ENCODE peak calls at places on chromosomes 7 and 10, in ten cellular contexts. U is Karpas-422; E is CD8-positive, alpha-beta T cell; T is colonic mucosa; Z is GM12878; V is fibroblast of lung; G is aorta; F is HepG2; I is heart left ventricle; Q is PC-3. R is an unnamed sample.
A peak's percentile ranks its signal among the peaks of the same experiment; 100 is the strongest.

GRCh38 chr7:66679633-66679980 is 50.9 kb downstream of the KCTD7 start:
- DNase-seq in U (no peak), E (no peak), T (no peak), Z (no peak), V (no peak), G (no peak), F (no peak), I (no peak), Q (no peak), R (no peak)

GRCh38 chr10:95208702-95209391 is 14.8 kb downstream of the ACSM6 start:
- DNase-seq in U (no peak), E (no peak), T (no peak), Z (no peak), V (no peak), G (no peak), F (no peak), I (no peak), Q (peak; percentile 33), R (no peak)

GRCh38 chr7:44161371-44161770 is 20.2 kb upstream of the MYL7 start:
- DNase-seq in U (no peak), E (no peak), T (no peak), Z (no peak), V (no peak), G (peak; percentile 10), F (no peak), I (no peak), Q (no peak), R (no peak)

GRCh38 chr10:102120987-102121738 is 995 bp upstream of the LDB1 start:
- DNase-seq in U (peak; percentile 36), E (peak; percentile 67), T (peak; percentile 70), Z (no peak), V (peak; percentile 83), G (peak; percentile 81), F (no peak), I (no peak), Q (no peak), R (no peak)

GRCh38 chr10:103491729-103492364 is 1.7 kb upstream of the NEURL1 start:
- DNase-seq in U (no peak), E (no peak), T (no peak), Z (no peak), V (peak; percentile 92), G (no peak), F (peak; percentile 25), I (no peak), Q (peak; percentile 71), R (peak; percentile 49)

GRCh38 chr7:69365588-69366241 is 232.6 kb upstream of the AUTS2 start:
- DNase-seq in U (no peak), E (no peak), T (no peak), Z (no peak), V (peak; percentile 66), G (no peak), F (no peak), I (no peak), Q (no peak), R (no peak)

GRCh38 chr10:25226775-25227682 is 52.2 kb downstream of the GPR158 start:
- DNase-seq in U (peak; percentile 65), E (no peak), T (peak; percentile 32), Z (peak; percentile 4), V (peak; percentile 53), G (no peak), F (peak; percentile 21), I (no peak), Q (peak; percentile 59), R (peak; percentile 53)

GRCh38 chr7:144584741-144585140 is 181.2 kb upstream of the NOBOX start:
- DNase-seq in U (no peak), E (no peak), T (no peak), Z (no peak), V (no peak), G (no peak), F (no peak), I (no peak), Q (no peak), R (no peak)

GRCh38 chr10:104824378-104825006 is 183.4 kb downstream of the SORCS3 start:
- DNase-seq in U (peak; percentile 69), E (no peak), T (no peak), Z (no peak), V (peak; percentile 51), G (no peak), F (no peak), I (no peak), Q (peak; percentile 25), R (no peak)

GRCh38 chr10:73486601-73487000 is 9.2 kb downstream of the PPP3CB start:
- DNase-seq in U (no peak), E (no peak), T (no peak), Z (no peak), V (no peak), G (no peak), F (no peak), I (no peak), Q (no peak), R (no peak)

GRCh38 chr10:12333382-12334185 is 15.8 kb upstream of the CAMK1D start:
- DNase-seq in U (no peak), E (no peak), T (peak; percentile 26), Z (no peak), V (peak; percentile 99), G (peak; percentile 90), F (no peak), I (peak; percentile 73), Q (peak; percentile 86), R (peak; percentile 5)
- H3K4me3 ChIP-seq in U (no peak overlapping the region), E (no peak overlapping the region), T (no peak overlapping the region), Z (peak overlapping the region; percentile 34), V (no peak overlapping the region), G (no peak overlapping the region), F (no peak overlapping the region), I (no peak overlapping the region), Q (peak overlapping the region; percentile 49), R (no peak overlapping the region)

GRCh38 chr7:139655305-139655704 is 122.5 kb downstream of the HIPK2 start:
- DNase-seq in U (no peak), E (no peak), T (no peak), Z (no peak), V (no peak), G (no peak), F (no peak), I (no peak), Q (no peak), R (no peak)
- H3K4me1 ChIP-seq in U (no peaks in the 10 kb centered on the region), E (no peaks in the 10 kb centered on the region), T (no peaks in the 10 kb centered on the region), Z (peaks cover 8% of the 10 kb centered on the region), V (no peaks in the 10 kb centered on the region), G (peaks cover 1% of the 10 kb centered on the region), F (peaks cover 87% of the 10 kb centered on the region), I (peaks cover 75% of the 10 kb centered on the region), Q (peaks cover 21% of the 10 kb centered on the region), R (peaks cover 9% of the 10 kb centered on the region)

GRCh38 chr10:33523236-33523792 is 188.8 kb upstream of the NRP1 start:
- DNase-seq in U (no peak), E (no peak), T (no peak), Z (no peak), V (no peak), G (no peak), F (no peak), I (peak; percentile 32), Q (no peak), R (no peak)

GRCh38 chr10:33521062-33521461 is 186.6 kb upstream of the NRP1 start:
- DNase-seq in U (no peak), E (no peak), T (no peak), Z (no peak), V (peak; percentile 49), G (no peak), F (no peak), I (no peak), Q (peak; percentile 61), R (no peak)

GRCh38 chr10:33529234-33529633 is 194.8 kb upstream of the NRP1 start:
- DNase-seq in U (no peak), E (no peak), T (no peak), Z (no peak), V (no peak), G (no peak), F (no peak), I (no peak), Q (no peak), R (no peak)

GRCh38 chr10:33521904-33522303 is 187.4 kb upstream of the NRP1 start:
- DNase-seq in U (no peak), E (no peak), T (no peak), Z (no peak), V (no peak), G (no peak), F (no peak), I (no peak), Q (no peak), R (no peak)

GRCh38 chr10:33524966-33525365 is 190.5 kb upstream of the NRP1 start:
- DNase-seq in U (no peak), E (no peak), T (no peak), Z (no peak), V (peak; percentile 71), G (no peak), F (no peak), I (no peak), Q (no peak), R (no peak)
- H3K27ac ChIP-seq in U (no peak overlapping the region), E (no peak overlapping the region), T (no peak overlapping the region), Z (no peak overlapping the region), V (no peak overlapping the region), G (no peak overlapping the region), F (no peak overlapping the region), I (no peak overlapping the region), Q (no peak overlapping the region), R (no peak overlapping the region)

DNA sequence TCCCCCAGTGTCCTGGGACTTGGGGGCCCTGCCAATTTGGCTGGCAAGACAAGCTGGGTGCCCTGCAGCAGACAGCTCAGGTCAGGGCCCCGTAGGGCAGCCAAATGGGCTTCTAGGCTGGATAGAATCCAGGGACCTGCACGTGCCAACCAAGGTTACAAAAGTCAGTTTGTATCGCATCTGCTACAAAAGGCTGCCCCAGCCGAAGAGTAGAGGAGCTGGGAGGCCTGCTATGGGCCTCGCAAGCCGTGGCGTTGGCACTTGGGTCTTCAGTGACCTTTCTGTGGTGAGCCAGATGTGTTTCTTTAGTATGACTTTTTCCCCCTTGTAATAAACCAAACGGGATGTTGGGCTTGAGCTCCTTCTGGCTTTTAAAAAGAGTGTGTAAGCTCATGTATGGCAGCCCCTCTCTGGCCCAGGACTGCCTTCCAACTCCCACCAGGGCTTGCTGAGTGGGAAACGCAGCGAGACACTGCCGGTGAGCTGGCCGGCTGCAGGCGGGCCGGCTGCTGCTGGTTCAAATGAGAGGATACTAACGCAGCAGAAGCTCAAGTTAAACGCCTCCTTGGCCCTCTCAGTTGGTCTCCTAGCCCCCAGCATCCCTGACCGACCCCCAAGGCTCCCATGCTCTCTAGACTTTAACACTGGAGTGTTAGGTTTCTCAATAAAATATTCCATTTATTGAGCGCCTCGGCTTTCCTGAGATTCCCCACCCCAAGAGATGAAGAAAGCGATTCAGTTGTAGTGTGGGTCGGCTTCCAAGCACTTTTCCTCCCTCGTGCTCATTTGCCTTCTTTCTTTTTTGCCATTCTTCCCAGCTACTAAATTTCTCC is 3.1 kb upstream of the HOXA10 start:
- DNase-seq in U (no peak), E (no peak), T (no peak), Z (no peak), V (no peak), G (peak; percentile 57), F (no peak), I (peak; percentile 32), Q (no peak), R (no peak)
- H3K4me3 ChIP-seq in U (no peak overlapping the region), E (no peak overlapping the region), T (peak overlapping the region; percentile 28), Z (no peak overlapping the region), V (no peak overlapping the region), G (no peak overlapping the region), F (no peak overlapping the region), I (no peak overlapping the region), Q (peak overlapping the region; percentile 84), R (no peak overlapping the region)

DNA sequence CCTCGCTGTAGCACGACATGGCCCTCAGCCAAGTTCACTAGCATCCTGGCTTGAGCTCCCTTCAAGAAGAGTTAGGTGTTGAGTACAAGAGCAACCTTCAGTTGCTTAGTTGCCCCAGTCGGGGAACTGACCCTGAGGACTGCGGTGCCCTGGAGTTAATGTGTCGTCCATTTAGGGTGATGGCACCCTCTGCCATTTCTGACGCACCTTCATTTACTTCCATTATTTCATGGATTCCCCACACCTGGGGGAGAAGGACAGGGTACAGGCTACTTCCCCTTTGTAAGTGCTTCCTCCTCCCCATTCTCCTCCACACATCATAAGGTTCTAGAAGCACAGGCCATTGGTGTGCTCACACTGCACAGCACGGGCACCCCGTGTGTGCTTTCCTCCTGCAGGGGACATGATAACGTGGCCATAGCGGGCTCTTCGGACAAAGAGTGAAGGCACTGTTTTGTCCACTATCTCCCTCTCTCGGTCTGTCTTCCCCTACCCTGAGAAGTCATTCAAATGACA is 1.8 kb downstream of the ALOX5 start:
- DNase-seq in U (peak; percentile 92), E (no peak), T (no peak), Z (no peak), V (no peak), G (no peak), F (no peak), I (no peak), Q (no peak), R (no peak)
- H3K4me1 ChIP-seq in U (peaks cover 53% of the 10 kb centered on the region), E (peaks cover 18% of the 10 kb centered on the region), T (no peaks in the 10 kb centered on the region), Z (peaks cover 42% of the 10 kb centered on the region), V (no peaks in the 10 kb centered on the region), G (no peaks in the 10 kb centered on the region), F (peaks cover 10% of the 10 kb centered on the region), I (peaks cover 20% of the 10 kb centered on the region), Q (peaks cover 24% of the 10 kb centered on the region), R (no peaks in the 10 kb centered on the region)

R was measured in small intestine.